ENCODE peak calls at places on chromosome 22, in ten cellular contexts. V, L, B, Y, W, U, A, I, P and N are unnamed samples.

GRCh38 chr22:16783930-16784354 is 41.3 kb downstream of the XKR3 start:
- DNase-seq in V (no peak), L (no peak), B (no peak), Y (peak; percentile 2), W (peak; percentile 16), U (no peak), A (no peak), I (no peak), P (peak; percentile 1), N (peak; percentile 21)

GRCh38 chr22:46309526-46310085 is 12.9 kb downstream of the GTSE1 start:
- DNase-seq in V (no peak), L (no peak), B (no peak), Y (no peak), W (no peak), U (no peak), A (no peak), I (no peak), P (no peak), N (no peak)

GRCh38 chr22:17570851-17571631 is 7.7 kb downstream of the SLC25A18 start:
- DNase-seq in V (peak; percentile 81), L (no peak), B (no peak), Y (no peak), W (no peak), U (no peak), A (no peak), I (peak; percentile 57), P (peak; percentile 76), N (peak; percentile 91)

GRCh38 chr22:41288245-41288946 is 2.4 kb upstream of the RANGAP1 start:
- DNase-seq in V (no peak), L (no peak), B (no peak), Y (peak; percentile 87), W (peak; percentile 83), U (no peak), A (peak; percentile 73), I (no peak), P (peak; percentile 56), N (peak; percentile 84)

GRCh38 chr22:45688606-45689080 is 17.0 kb downstream of the ATXN10 start:
- DNase-seq in V (no peak), L (no peak), B (no peak), Y (peak; percentile 91), W (peak; percentile 25), U (no peak), A (peak; percentile 52), I (no peak), P (no peak), N (peak; percentile 94)

GRCh38 chr22:30636226-30637077 is 871 bp downstream of the SLC35E4 start:
- DNase-seq in V (no peak), L (no peak), B (peak; percentile 47), Y (peak; percentile 6), W (peak; percentile 44), U (no peak), A (no peak), I (no peak), P (no peak), N (peak; percentile 23)

GRCh38 chr22:19517171-19517500 is 7.1 kb downstream of the CLDN5 start:
- DNase-seq in V (no peak), L (no peak), B (no peak), Y (no peak), W (no peak), U (no peak), A (no peak), I (no peak), P (no peak), N (no peak)

GRCh38 chr22:44192098-44192810 is 11.5 kb downstream of the PARVG start:
- DNase-seq in V (no peak), L (no peak), B (peak; percentile 70), Y (peak; percentile 42), W (peak; percentile 6), U (peak; percentile 24), A (no peak), I (no peak), P (no peak), N (no peak)

GRCh38 chr22:47209077-47209514 is 446.6 kb downstream of the TBC1D22A start:
- DNase-seq in V (no peak), L (no peak), B (no peak), Y (no peak), W (no peak), U (no peak), A (no peak), I (no peak), P (no peak), N (no peak)

GRCh38 chr22:18114495-18114894 is 3.9 kb downstream of the TUBA8 start:
- DNase-seq in V (no peak), L (no peak), B (no peak), Y (no peak), W (no peak), U (no peak), A (no peak), I (no peak), P (no peak), N (no peak)